ENCODE peak calls at places on chromosomes 7 and 10, in four cellular contexts. Z is K562, D is HepG2, C is GM12878. W is an unnamed sample.

GRCh38 chr10:77104459-77104980 is 533.1 kb downstream of the KCNMA1 start:
- DNase-seq in Z (no peak), D (no peak), C (no peak), W (no peak)

GRCh38 chr10:26367771-26368170 is 70.4 kb upstream of the APBB1IP start:
- DNase-seq in Z (peak; percentile 26), D (peak; percentile 19), C (no peak), W (peak; percentile 90)

GRCh38 chr10:130025811-130026510 is 61.9 kb upstream of the EBF3 start:
- DNase-seq in Z (no peak), D (no peak), C (no peak), W (no peak)

GRCh38 chr10:60534791-60535389 is 145.2 kb upstream of the ANK3 start:
- DNase-seq in Z (no peak), D (no peak), C (no peak), W (no peak)

GRCh38 chr10:10684972-10685371 is 332.7 kb upstream of the CELF2 start:
- DNase-seq in Z (no peak), D (no peak), C (no peak), W (no peak)

GRCh38 chr10:88840104-88840503 is 11.5 kb downstream of the ANKRD22 start:
- DNase-seq in Z (no peak), D (no peak), C (no peak), W (no peak)

GRCh38 chr10:131742371-131743000 is 158.3 kb upstream of the PPP2R2D start:
- DNase-seq in Z (no peak), D (no peak), C (no peak), W (no peak)

GRCh38 chr10:125054216-125054615 is 106.1 kb downstream of the CTBP2 start:
- DNase-seq in Z (peak; percentile 3), D (no peak), C (no peak), W (no peak)

GRCh38 chr7:93145324-93145723 is 2.9 kb downstream of the SAMD9L start:
- DNase-seq in Z (no peak), D (no peak), C (no peak), W (no peak)

GRCh38 chr10:132563485-132564248 is 26.1 kb downstream of the INPP5A start:
- DNase-seq in Z (no peak), D (no peak), C (peak; percentile 76), W (peak; percentile 39)

GRCh38 chr7:111729483-111729882 is 167.2 kb upstream of the IMMP2L start:
- DNase-seq in Z (no peak), D (no peak), C (no peak), W (peak; percentile 71)

GRCh38 chr7:53387515-53387914 is 352.1 kb downstream of the POM121L12 start:
- DNase-seq in Z (no peak), D (no peak), C (no peak), W (no peak)

GRCh38 chr10:132837905-132838304 is 52.0 kb upstream of the NKX6-2 start:
- DNase-seq in Z (no peak), D (no peak), C (no peak), W (no peak)

GRCh38 chr7:8211725-8212096 is 50.3 kb downstream of the ICA1 start:
- DNase-seq in Z (no peak), D (no peak), C (no peak), W (no peak)

GRCh38 chr10:101695404-101695732 is 398 bp upstream of the FBXW4 start:
- DNase-seq in Z (no peak), D (no peak), C (no peak), W (no peak)

GRCh38 chr7:70647801-70648491 is 484.0 kb upstream of the GALNT17 start:
- DNase-seq in Z (no peak), D (no peak), C (peak; percentile 46), W (no peak)

GRCh38 chr10:21724695-21725371 is 190.8 kb downstream of the MLLT10 start:
- DNase-seq in Z (peak; percentile 63), D (peak; percentile 98), C (peak; percentile 59), W (peak; percentile 52)

GRCh38 chr10:81514811-81515210 is 360.2 kb upstream of the NRG3 start:
- DNase-seq in Z (no peak), D (no peak), C (no peak), W (no peak)

GRCh38 chr10:11014671-11015141 is 3.0 kb upstream of the CELF2 start:
- DNase-seq in Z (no peak), D (no peak), C (no peak), W (no peak)

DNA sequence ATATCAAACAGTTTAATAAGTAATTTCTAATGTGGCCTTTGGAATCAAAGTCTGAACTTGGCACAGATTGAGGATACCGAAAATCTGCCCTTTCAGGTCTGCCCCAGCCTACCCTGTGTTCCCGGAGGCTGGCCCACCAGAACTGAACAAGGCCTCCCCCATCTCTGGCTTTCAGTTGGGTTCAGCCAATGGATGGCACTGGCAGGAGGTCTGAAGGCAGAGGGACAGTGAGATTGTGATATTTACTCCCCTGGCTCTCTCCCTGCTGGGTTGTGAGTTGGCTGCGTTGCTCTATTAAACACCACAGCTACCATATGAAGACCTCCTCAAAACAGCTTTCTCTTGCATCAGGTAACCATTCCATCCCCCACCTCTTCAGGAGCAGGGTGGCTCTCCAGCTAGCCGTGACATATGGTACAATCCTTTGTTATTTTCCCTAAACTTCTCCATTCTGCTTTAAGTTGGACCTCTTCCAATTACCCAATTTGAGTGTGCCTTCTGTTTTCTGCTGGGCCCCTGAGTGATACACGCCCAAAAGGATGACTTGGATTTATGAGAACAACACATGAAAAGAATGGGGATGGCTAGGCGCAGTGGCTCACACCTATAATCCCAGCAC is 28.1 kb downstream of the DNMBP start:
- DNase-seq in Z (no peak), D (no peak), C (no peak), W (no peak)
- H3K27me3 ChIP-seq in Z (no peaks in the 10 kb centered on the region), D (no peaks in the 10 kb centered on the region), C (no peaks in the 10 kb centered on the region), W (no peaks in the 10 kb centered on the region)

GRCh38 chr10:128125416-128125943 is 743 bp downstream of the MKI67 start:
- DNase-seq in Z (no peak), D (no peak), C (no peak), W (no peak)
- TF ChIP-seq JUNB in Z (no peak), D (no peak), C (no peak), W (no peak)

DNA sequence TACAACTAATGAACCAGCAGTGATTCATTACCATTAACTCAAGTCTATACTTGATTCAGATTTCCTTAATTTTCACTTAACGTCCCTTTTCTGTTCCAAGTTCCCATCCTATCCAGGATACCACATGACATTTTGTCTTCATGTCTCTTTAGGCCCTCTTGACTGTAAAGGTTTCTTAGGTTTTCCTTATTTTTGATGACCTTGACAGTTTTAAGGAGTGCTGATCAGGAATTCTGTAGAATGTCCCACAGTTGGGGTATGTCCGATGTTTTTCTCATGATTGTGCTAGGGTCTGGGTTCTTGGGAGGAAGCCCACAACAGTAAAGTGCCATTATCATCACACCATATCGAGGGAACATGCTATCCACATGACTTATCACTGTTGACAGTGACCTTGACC is 162.7 kb downstream of the PTPN20 start:
- DNase-seq in Z (no peak), D (no peak), C (no peak), W (no peak)
- H3K27me3 ChIP-seq in Z (peaks cover 19% of the 10 kb centered on the region), D (peaks cover 1% of the 10 kb centered on the region), C (no peaks in the 10 kb centered on the region), W (no peaks in the 10 kb centered on the region)

GRCh38 chr7:148535227-148535626 is 55.3 kb upstream of the C7orf33 start:
- DNase-seq in Z (no peak), D (no peak), C (no peak), W (no peak)

GRCh38 chr7:148540041-148540738 is 50.4 kb upstream of the C7orf33 start:
- DNase-seq in Z (no peak), D (no peak), C (no peak), W (no peak)

GRCh38 chr7:148543302-148543701 is 47.3 kb upstream of the C7orf33 start:
- DNase-seq in Z (no peak), D (no peak), C (no peak), W (no peak)

GRCh38 chr7:148541891-148542504 is 48.6 kb upstream of the C7orf33 start:
- DNase-seq in Z (no peak), D (no peak), C (no peak), W (no peak)

GRCh38 chr7:148537435-148537834 is 53.1 kb upstream of the C7orf33 start:
- DNase-seq in Z (no peak), D (no peak), C (no peak), W (no peak)
- TF ChIP-seq JUNB in Z (no peak), D (no peak), C (peak; percentile 75), W (no peak)